ENCODE peak calls at places on chromosomes 16 and 17, in seven cellular contexts. U is SK-N-SH, W is K562, O is H1, P is HCT116, D is GM12878, J is HepG2. N is an unnamed sample.

GRCh38 chr17:32015245-32016013 is 8.2 kb downstream of the LRRC37B start:
- DNase-seq in U (no peak), W (no peak), O (no peak), P (no peak), D (no peak), J (no peak), N (no peak)

GRCh38 chr17:34015253-34015652 is 239.8 kb upstream of the CCL2 start:
- DNase-seq in U (no peak), W (no peak), O (no peak), P (no peak), D (no peak), J (no peak), N (no peak)

GRCh38 chr16:72924487-72924886 is 123.4 kb downstream of the ZFHX3 start:
- DNase-seq in U (no peak), W (no peak), O (no peak), P (no peak), D (no peak), J (no peak), N (no peak)

GRCh38 chr16:75116081-75116910 is at the start of gene LDHD:
- DNase-seq in U (peak; percentile 71), W (peak; percentile 74), O (peak; percentile 82), P (peak; percentile 75), D (no peak), J (peak; percentile 86), N (peak; percentile 92)

GRCh38 chr16:72814226-72814625 is 233.7 kb downstream of the ZFHX3 start:
- DNase-seq in U (no peak), W (no peak), O (no peak), P (no peak), D (no peak), J (no peak), N (no peak)

GRCh38 chr16:85738878-85739715 is 11.8 kb downstream of the C16orf74 start:
- DNase-seq in U (peak; percentile 51), W (no peak), O (no peak), P (no peak), D (no peak), J (no peak), N (no peak)

GRCh38 chr16:5336898-5337297 is 239.3 kb upstream of the EEF2KMT start:
- DNase-seq in U (no peak), W (no peak), O (no peak), P (no peak), D (no peak), J (no peak), N (no peak)

GRCh38 chr16:50335198-50335958 is 33.4 kb downstream of the BRD7 start:
- DNase-seq in U (no peak), W (peak; percentile 28), O (no peak), P (no peak), D (no peak), J (no peak), N (no peak)

GRCh38 chr16:85616608-85617311 is 3.6 kb downstream of the GSE1 start:
- DNase-seq in U (peak; percentile 45), W (no peak), O (no peak), P (no peak), D (peak; percentile 51), J (no peak), N (peak; percentile 82)

GRCh38 chr16:9706217-9706616 is 476.0 kb downstream of the GRIN2A start:
- DNase-seq in U (no peak), W (no peak), O (no peak), P (no peak), D (no peak), J (no peak), N (no peak)

GRCh38 chr16:16057102-16057501 is 107.7 kb downstream of the ABCC1 start:
- DNase-seq in U (no peak), W (no peak), O (no peak), P (no peak), D (no peak), J (no peak), N (no peak)

GRCh38 chr17:38617967-38618760 is 12.4 kb upstream of the SRCIN1 start:
- DNase-seq in U (no peak), W (no peak), O (no peak), P (no peak), D (no peak), J (peak; percentile 64), N (no peak)

GRCh38 chr17:42287305-42288077 is 807 bp upstream of the STAT5A start:
- DNase-seq in U (peak; percentile 41), W (peak; percentile 33), O (no peak), P (no peak), D (peak; percentile 40), J (no peak), N (no peak)

GRCh38 chr16:73124097-73124652 is 76.2 kb upstream of the ZFHX3 start:
- DNase-seq in U (no peak), W (no peak), O (no peak), P (no peak), D (no peak), J (no peak), N (no peak)

GRCh38 chr17:1070411-1070810 is 73.5 kb downstream of the TIMM22 start:
- DNase-seq in U (no peak), W (no peak), O (no peak), P (no peak), D (no peak), J (no peak), N (no peak)

GRCh38 chr17:12987120-12987519 is 30.7 kb downstream of the ELAC2 start:
- DNase-seq in U (peak; percentile 42), W (no peak), O (peak; percentile 53), P (no peak), D (no peak), J (no peak), N (no peak)

GRCh38 chr17:3904486-3904885 is 11.6 kb upstream of the CAMKK1 start:
- DNase-seq in U (no peak), W (no peak), O (no peak), P (no peak), D (no peak), J (no peak), N (no peak)

GRCh38 chr17:3906881-3907280 is 9.4 kb downstream of the P2RX1 start:
- DNase-seq in U (no peak), W (no peak), O (no peak), P (no peak), D (no peak), J (no peak), N (no peak)

GRCh38 chr17:3903051-3903825 is 10.4 kb upstream of the CAMKK1 start:
- DNase-seq in U (no peak), W (no peak), O (no peak), P (no peak), D (no peak), J (no peak), N (no peak)

GRCh38 chr17:3903881-3904286 is 11.0 kb upstream of the CAMKK1 start:
- DNase-seq in U (no peak), W (no peak), O (no peak), P (no peak), D (no peak), J (no peak), N (no peak)

GRCh38 chr17:3905017-3905486 is 11.2 kb downstream of the P2RX1 start:
- DNase-seq in U (no peak), W (no peak), O (no peak), P (no peak), D (no peak), J (no peak), N (no peak)
- TF ChIP-seq JUND in U (no peak), W (no peak), O (no peak), P (no peak), D (no peak), J (no peak), N (no peak)

DNA sequence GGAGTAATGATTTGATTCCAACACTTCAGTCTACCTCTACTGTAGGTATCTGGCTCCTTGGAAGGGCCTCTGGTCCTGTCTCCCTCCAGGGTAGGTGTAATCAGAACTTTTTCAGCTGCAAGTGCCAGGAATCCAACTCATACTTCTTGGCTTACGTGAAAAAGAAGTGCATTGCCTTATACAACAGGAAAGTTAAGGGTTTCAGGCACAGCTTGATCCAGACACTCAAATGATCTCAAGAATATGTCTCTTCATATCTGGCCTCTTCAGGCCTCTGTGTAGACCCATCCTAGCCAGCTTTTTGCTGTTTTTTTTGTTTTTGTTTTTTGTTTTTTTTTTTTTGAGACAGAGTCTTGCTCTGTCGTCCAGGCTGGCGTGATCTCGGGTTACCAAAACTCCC is 4.2 kb upstream of the CORO1A start:
- DNase-seq in U (no peak), W (no peak), O (no peak), P (no peak), D (no peak), J (no peak), N (no peak)
- TF ChIP-seq JUND in U (no peak), W (no peak), O (no peak), P (no peak), D (no peak), J (no peak), N (no peak)

DNA sequence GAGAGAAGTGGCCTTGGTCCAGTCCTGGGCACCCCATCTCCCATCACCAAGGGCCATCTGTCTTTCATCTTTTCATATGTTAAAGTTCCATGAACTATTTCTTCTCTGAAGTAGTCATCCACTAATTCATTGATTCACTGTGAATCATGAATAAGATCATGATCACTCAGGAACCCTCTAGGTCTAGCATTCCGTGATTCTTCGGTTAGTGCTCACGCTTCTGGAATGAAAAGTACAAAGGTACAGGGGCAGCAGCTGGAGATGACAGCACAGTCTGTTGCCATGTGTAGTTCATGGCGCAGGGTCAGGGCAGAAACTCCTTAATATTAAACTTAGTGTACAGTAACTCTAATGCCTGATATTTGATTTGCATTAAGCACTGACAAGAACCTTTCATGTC is 127.1 kb downstream of the CDH13 start:
- DNase-seq in U (no peak), W (no peak), O (no peak), P (no peak), D (no peak), J (no peak), N (no peak)
- TF ChIP-seq JUND in U (no peak), W (no peak), O (no peak), P (no peak), D (no peak), J (no peak), N (no peak)

GRCh38 chr17:4899341-4900230 is at the start of gene C17orf107:
- DNase-seq in U (no peak), W (no peak), O (no peak), P (no peak), D (no peak), J (no peak), N (no peak)

GRCh38 chr17:4900231-4901107 is 1.1 kb downstream of the C17orf107 start:
- DNase-seq in U (no peak), W (no peak), O (peak; percentile 91), P (no peak), D (no peak), J (no peak), N (no peak)

GRCh38 chr17:4901648-4902344 is 1.1 kb downstream of the CHRNE start:
- DNase-seq in U (peak; percentile 76), W (peak; percentile 50), O (no peak), P (no peak), D (no peak), J (no peak), N (no peak)

GRCh38 chr17:4902540-4902939 is 358 bp downstream of the CHRNE start:
- DNase-seq in U (peak; percentile 8), W (no peak), O (no peak), P (no peak), D (no peak), J (no peak), N (no peak)

DNA sequence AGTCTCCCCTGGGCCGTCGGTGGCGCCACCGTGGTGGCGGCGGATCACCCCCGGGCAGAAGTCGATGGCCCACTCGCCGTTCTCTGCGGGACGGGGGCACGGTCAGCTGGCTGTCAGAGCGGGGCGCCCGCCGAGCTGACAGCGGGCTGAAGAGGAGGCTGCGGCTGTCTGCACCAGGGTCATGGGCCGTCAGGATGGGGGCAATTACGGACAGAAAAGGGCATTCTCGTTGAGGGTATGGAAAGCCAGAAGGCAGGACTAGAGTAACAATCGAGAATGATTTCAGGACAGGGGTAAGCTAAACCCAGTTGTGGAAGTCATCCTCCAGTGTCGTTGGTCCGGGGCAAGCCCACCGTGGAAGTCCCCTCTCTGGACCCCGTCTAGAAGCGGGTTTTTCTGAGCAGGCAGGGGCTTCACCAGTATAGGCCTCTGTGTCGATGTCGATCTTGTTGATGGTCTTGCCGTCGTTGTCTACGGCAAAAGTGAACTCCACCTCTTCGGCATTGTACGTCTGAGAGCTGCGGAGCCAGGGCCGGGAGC is 1.7 kb downstream of the CHRNE start:
- DNase-seq in U (no peak), W (no peak), O (no peak), P (no peak), D (no peak), J (no peak), N (no peak)
- TF ChIP-seq JUND in U (no peak), W (no peak), O (no peak), P (no peak), D (no peak), J (no peak), N (no peak)